ENCODE peak calls at places on chromosomes 4 and X, in five cellular contexts. L is neuronal stem cell, S is DND-41, B is fibroblast of lung, F is SK-N-SH. E is an unnamed sample.

GRCh38 chr4:182648766-182649165 is 268.4 kb downstream of the DCTD start:
- DNase-seq in L (no peak), S (no peak), B (no peak), F (no peak), E (no peak)

GRCh38 chr4:13483142-13484044 is 747 bp downstream of the RAB28 start:
- DNase-seq in L (peak; percentile 71), S (peak; percentile 48), B (peak; percentile 85), F (peak; percentile 42), E (peak; percentile 2)

GRCh38 chrX:75746891-75747639 is 38.0 kb downstream of the MAGEE2 start:
- DNase-seq in L (no peak), S (peak; percentile 49), B (peak; percentile 17), F (peak; percentile 64), E (no peak)

GRCh38 chr4:145788765-145789164 is 108.8 kb downstream of the C4orf51 start:
- DNase-seq in L (no peak), S (no peak), B (no peak), F (no peak), E (no peak)

GRCh38 chrX:47380268-47380667 is 9.9 kb downstream of the ZNF157 start:
- DNase-seq in L (no peak), S (peak; percentile 92), B (no peak), F (no peak), E (peak; percentile 46)

GRCh38 chr4:155119006-155119405 is 89.4 kb upstream of the NPY2R start:
- DNase-seq in L (no peak), S (no peak), B (no peak), F (no peak), E (no peak)

GRCh38 chrX:134543201-134543797 is 83.3 kb downstream of the HPRT1 start:
- DNase-seq in L (no peak), S (no peak), B (no peak), F (no peak), E (no peak)

GRCh38 chrX:45903781-45904201 is 641.4 kb downstream of the ZNF674 start:
- DNase-seq in L (peak; percentile 3), S (no peak), B (no peak), F (no peak), E (no peak)

GRCh38 chr4:133081246-133081645 is 67.8 kb upstream of the PCDH10 start:
- DNase-seq in L (no peak), S (no peak), B (no peak), F (no peak), E (peak; percentile 4)

GRCh38 chrX:25941087-25941486 is 197.1 kb upstream of the MAGEB18 start:
- DNase-seq in L (no peak), S (no peak), B (peak; percentile 44), F (no peak), E (no peak)

GRCh38 chr4:6111354-6111930 is 88.9 kb downstream of the JAKMIP1 start:
- DNase-seq in L (no peak), S (no peak), B (no peak), F (peak; percentile 70), E (no peak)

GRCh38 chr4:67465032-67465762 is 80.1 kb downstream of the CENPC start:
- DNase-seq in L (no peak), S (no peak), B (no peak), F (no peak), E (no peak)

GRCh38 chrX:136250191-136251041 is 784 bp downstream of the MAP7D3 start:
- DNase-seq in L (no peak), S (peak; percentile 17), B (peak; percentile 37), F (no peak), E (peak; percentile 61)

GRCh38 chr4:83722730-83723269 is 186.9 kb downstream of the GPAT3 start:
- DNase-seq in L (no peak), S (no peak), B (no peak), F (no peak), E (no peak)

GRCh38 chr4:42566835-42567234 is 90.1 kb downstream of the ATP8A1 start:
- DNase-seq in L (no peak), S (no peak), B (no peak), F (no peak), E (peak; percentile 37)

GRCh38 chr4:181784881-181785280 is 458.3 kb upstream of the TENM3 start:
- DNase-seq in L (no peak), S (no peak), B (no peak), F (no peak), E (no peak)

GRCh38 chr4:14856076-14856926 is 146.0 kb upstream of the CPEB2 start:
- DNase-seq in L (no peak), S (no peak), B (peak; percentile 100), F (no peak), E (peak; percentile 59)

GRCh38 chrX:13893826-13894225 is 76.9 kb upstream of the GPM6B start:
- DNase-seq in L (no peak), S (no peak), B (no peak), F (no peak), E (no peak)

GRCh38 chr4:134337584-134337983 is 136.0 kb upstream of the PABPC4L start:
- DNase-seq in L (no peak), S (no peak), B (peak; percentile 77), F (no peak), E (no peak)

GRCh38 chr4:22191565-22192301 is 243.2 kb upstream of the KCNIP4 start:
- DNase-seq in L (no peak), S (no peak), B (peak; percentile 33), F (no peak), E (no peak)

GRCh38 chr4:23741586-23742240 is 148.1 kb downstream of the PPARGC1A start:
- DNase-seq in L (no peak), S (no peak), B (no peak), F (no peak), E (no peak)

GRCh38 chrX:53195401-53195800 is 29.6 kb downstream of the KDM5C start:
- DNase-seq in L (no peak), S (no peak), B (no peak), F (no peak), E (no peak)
- H3K36me3 ChIP-seq in L (peaks cover 71% of the 10 kb centered on the region), S (peaks cover 73% of the 10 kb centered on the region), B (peaks cover 34% of the 10 kb centered on the region), F (peaks cover 50% of the 10 kb centered on the region), E (peaks cover 61% of the 10 kb centered on the region)

GRCh38 chr4:183770900-183771299 is 111.8 kb downstream of the TRAPPC11 start:
- DNase-seq in L (no peak), S (no peak), B (no peak), F (no peak), E (no peak)

GRCh38 chr4:183772361-183772760 is 113.3 kb downstream of the TRAPPC11 start:
- DNase-seq in L (no peak), S (no peak), B (no peak), F (no peak), E (no peak)

DNA sequence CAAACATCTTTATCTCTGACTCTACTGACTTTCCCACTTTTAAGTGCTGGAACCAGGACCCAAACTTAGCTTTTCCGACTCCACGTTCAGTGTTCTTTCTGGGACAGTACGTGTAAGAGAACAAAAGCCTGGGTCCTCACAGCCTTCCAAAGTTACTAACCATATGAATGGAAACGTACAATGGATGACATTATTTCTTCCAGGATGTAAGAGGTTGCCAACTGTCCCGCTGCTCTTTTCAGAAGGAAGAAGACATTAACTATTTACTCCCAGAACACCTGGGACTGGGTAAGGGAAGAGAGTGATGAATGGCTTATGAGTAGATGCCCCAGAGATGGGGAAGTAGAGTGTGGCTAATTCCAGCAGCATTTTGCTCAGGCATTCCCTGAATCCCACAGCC is 114.7 kb downstream of the TRAPPC11 start:
- DNase-seq in L (no peak), S (no peak), B (no peak), F (no peak), E (no peak)
- H3K9ac ChIP-seq in L (no peak overlapping the region), S (no peak overlapping the region), B (no peak overlapping the region), F (no peak overlapping the region), E (no peak overlapping the region)

GRCh38 chr4:183691006-183691405 is 31.9 kb downstream of the TRAPPC11 start:
- DNase-seq in L (no peak), S (no peak), B (no peak), F (no peak), E (no peak)
- H3K36me3 ChIP-seq in L (peaks cover 93% of the 10 kb centered on the region), S (peaks cover 74% of the 10 kb centered on the region), B (peaks cover 3% of the 10 kb centered on the region), F (peaks cover 59% of the 10 kb centered on the region), E (peaks cover 17% of the 10 kb centered on the region)

DNA sequence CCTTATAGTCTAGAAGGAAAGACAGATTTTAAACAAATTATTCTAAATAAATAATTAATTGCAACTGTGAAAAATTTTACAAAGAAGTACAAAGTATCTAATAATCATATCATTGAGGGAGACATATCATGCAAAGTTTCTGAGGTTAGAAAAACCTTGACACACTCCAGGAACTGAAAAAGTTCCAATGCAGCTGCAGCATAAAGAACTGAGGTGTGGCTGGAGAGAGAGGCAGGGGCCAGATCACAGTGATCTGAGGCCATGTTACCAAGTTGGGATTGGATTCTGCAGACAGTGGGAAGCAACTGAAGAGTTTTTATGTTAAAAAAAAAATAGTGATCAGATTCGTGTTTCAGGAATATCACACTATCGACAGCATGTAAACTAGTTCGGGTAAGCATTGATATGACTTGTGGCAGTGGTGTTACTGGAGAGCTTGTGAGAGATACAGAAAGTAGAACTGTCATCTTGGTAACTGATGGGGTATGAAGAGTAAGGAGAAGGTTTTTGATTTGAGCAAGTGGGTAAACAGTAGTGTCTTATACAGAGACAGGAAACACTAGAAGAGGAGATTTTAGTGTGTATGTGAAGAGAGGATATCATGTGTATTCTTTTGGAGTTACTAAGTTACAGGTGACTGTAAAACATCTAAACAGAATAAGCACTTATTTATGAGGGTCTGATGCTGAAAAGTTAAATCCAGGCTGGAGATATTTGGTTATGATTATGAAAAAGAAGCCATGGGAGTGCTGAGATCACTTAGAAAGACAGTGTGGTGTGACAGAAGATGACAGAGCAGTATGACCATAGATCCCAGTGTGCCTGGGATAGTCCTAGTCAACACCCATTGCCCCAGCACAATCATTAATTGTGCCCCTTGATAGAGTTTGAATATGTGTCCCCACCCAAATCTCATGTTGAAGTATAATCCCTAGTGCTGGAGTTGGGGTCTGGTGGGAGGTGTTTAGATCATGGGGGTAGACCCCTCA is 15.6 kb upstream of the SPRY1 start:
- DNase-seq in L (no peak), S (no peak), B (no peak), F (no peak), E (no peak)
- H3K9ac ChIP-seq in L (no peak overlapping the region), S (no peak overlapping the region), B (no peak overlapping the region), F (no peak overlapping the region), E (no peak overlapping the region)

DNA sequence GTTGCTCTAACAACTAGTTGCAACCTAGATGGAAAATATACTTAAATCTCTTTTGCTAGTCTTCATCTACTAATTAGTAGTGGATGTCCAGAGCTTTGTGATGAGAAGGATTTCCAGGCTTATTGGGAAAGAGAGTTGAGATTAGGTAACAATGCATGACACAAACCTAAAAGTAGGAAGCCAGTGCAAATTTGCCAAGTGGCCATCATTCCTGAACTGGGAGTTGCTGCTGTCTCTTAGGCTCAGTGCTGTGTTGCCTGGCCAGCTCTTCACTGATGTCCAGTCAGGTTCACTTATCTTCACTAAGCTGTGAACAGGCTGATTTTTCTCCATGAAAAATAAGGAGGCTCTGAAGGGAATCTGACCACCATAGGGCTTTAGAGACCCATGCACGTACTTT is 105.6 kb upstream of the AMOT start:
- DNase-seq in L (no peak), S (no peak), B (no peak), F (no peak), E (peak; percentile 61)
- H3K36me3 ChIP-seq in L (no peaks in the 10 kb centered on the region), S (no peaks in the 10 kb centered on the region), B (no peaks in the 10 kb centered on the region), F (no peaks in the 10 kb centered on the region), E (no peaks in the 10 kb centered on the region)

DNA sequence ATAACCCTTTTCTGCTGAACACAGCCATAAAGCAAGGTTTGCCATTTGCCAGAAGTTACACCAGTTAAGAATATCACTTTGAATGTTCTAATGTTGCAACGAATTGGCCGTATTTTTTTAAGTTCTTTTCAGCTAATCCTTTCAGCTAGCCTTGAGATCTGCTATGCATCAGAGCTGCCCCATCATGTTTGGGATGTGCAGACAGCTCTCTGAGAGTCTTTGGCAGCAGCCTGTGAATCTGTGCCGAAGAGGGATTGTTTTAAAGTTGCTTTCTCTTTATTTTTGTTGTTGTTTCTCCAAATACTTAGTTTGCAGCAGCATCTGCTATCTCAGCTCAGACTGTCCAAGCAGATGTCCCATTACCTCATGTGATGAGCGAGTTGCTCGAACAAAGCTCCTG is 1002.6 kb upstream of the INTU start:
- DNase-seq in L (no peak), S (no peak), B (no peak), F (no peak), E (no peak)
- H3K9ac ChIP-seq in L (no peak overlapping the region), S (no peak overlapping the region), B (no peak overlapping the region), F (no peak overlapping the region), E (no peak overlapping the region)